ENCODE peak calls at places on chromosomes 1 and 21, in four cellular contexts. I is IMR-90, O is Peyer's patch, P is HCT116. B is an unnamed sample. For H3K27me3, the result is how much of the 10 kb centered on the place peaks cover.

GRCh38 chr1:30877205-30877912 is 31.2 kb downstream of the SDC3 start:
- DNase-seq in O (peak), P (no peak), I (peak), B (no peak)

GRCh38 chr1:192609110-192610079 is 26.6 kb upstream of the RGS13 start:
- DNase-seq in I (no peak), O (peak), P (no peak), B (no peak)

GRCh38 chr1:26788515-26788785 is 700 bp downstream of the PIGV start:
- DNase-seq in P (no peak), I (no peak), O (no peak), B (no peak)

GRCh38 chr1:225597926-225598575 is 54.9 kb downstream of the ENAH start:
- DNase-seq in I (peak), P (no peak), O (no peak), B (no peak)

GRCh38 chr21:46459356-46460112 is 843 bp downstream of the DIP2A start:
- DNase-seq in O (peak), I (peak), P (no peak), B (no peak)

GRCh38 chr1:218887141-218887925 is 286.3 kb upstream of the LYPLAL1 start:
- DNase-seq in I (no peak), P (no peak), O (no peak), B (no peak)

GRCh38 chr1:100440075-100440809 is 87.9 kb downstream of the CDC14A start:
- DNase-seq in I (no peak), P (no peak), O (peak), B (no peak)

GRCh38 chr1:26471498-26472329 is 526 bp upstream of the HMGN2 start:
- DNase-seq in O (peak), P (peak), I (peak), B (peak)

DNA sequence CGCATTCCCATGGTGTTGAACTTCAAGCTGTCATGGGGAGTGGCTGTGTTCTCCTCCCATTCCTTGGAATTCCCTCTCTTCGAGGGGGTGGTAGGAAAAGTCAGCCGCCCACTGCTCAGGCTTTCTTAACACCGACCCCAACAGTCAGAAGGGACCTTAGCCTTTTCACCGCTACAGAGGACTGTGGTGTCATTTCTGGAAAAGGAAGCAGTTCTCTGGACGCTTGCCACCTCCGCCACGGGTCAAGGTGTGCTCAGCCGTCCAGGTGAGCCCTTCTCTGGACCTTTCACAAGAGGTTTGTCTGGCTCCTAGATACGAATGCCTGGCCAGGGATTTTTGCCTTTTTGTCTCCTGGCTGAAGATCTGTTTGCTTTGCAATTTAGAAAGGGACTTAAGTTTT is 31.8 kb downstream of the CLIC6 start:
- DNase-seq in P (no peak), O (no peak), I (no peak), B (no peak)
- TF ChIP-seq CTCF in P (no peak), O (no peak), I (no peak), B (no peak)

DNA sequence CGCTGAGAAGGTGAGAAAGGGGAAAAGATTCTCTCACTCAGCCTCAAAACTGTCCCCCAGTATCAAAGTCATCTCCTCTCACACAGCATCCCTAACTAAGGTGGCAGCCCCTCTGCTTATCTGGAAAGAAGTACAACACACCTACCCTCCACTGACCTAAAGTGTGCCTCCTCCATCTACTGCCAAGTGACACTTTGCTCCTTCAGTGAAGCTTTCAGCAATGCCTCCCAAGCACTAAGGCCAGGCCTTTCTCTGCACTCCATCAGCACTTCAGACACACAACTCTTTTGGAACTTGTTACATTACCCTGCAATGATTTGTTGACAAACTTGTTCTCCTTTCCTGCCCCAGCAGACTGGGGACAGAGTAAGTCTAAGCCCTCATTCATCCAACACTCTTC is 1.4 kb downstream of the SH3BP5L start:
- DNase-seq in P (no peak), I (no peak), O (peak), B (no peak)
- H3K4me3 ChIP-seq in P (peak), I (no peak), O (no peak), B (no peak)

GRCh38 chr1:2451744-2452582 is 24.1 kb upstream of the PLCH2 start:
- DNase-seq in I (peak), P (no peak), O (no peak), B (peak)
- H3K27me3 ChIP-seq in I (under half), P (under half), O (under half), B (under half)

GRCh38 chr1:155251566-155251965 is 3.7 kb downstream of the ENTREP3 start:
- DNase-seq in P (no peak), O (no peak), I (no peak), B (no peak)

GRCh38 chr1:155250246-155250632 is 5.0 kb downstream of the ENTREP3 start:
- DNase-seq in P (no peak), I (no peak), O (no peak), B (no peak)

GRCh38 chr1:155253208-155253607 is 2.1 kb downstream of the ENTREP3 start:
- DNase-seq in P (no peak), O (no peak), I (no peak), B (no peak)

GRCh38 chr1:155247667-155248563 is 7.4 kb downstream of the ENTREP3 start:
- DNase-seq in I (no peak), O (no peak), P (no peak), B (no peak)

GRCh38 chr1:155250633-155251449 is 4.4 kb downstream of the ENTREP3 start:
- DNase-seq in O (peak), I (peak), P (peak), B (peak)
- TF ChIP-seq CTCF in O (peak), I (peak), P (peak), B (peak)

GRCh38 chr1:14676400-14676799 is 77.9 kb downstream of the KAZN start:
- DNase-seq in I (no peak), P (no peak), O (no peak), B (no peak)

GRCh38 chr1:14677291-14677690 is 78.8 kb downstream of the KAZN start:
- DNase-seq in O (no peak), I (no peak), P (no peak), B (no peak)

GRCh38 chr1:14674030-14674429 is 75.5 kb downstream of the KAZN start:
- DNase-seq in O (no peak), P (no peak), I (no peak), B (no peak)

GRCh38 chr1:14668448-14669029 is 70.1 kb downstream of the KAZN start:
- DNase-seq in I (no peak), P (no peak), O (no peak), B (no peak)

DNA sequence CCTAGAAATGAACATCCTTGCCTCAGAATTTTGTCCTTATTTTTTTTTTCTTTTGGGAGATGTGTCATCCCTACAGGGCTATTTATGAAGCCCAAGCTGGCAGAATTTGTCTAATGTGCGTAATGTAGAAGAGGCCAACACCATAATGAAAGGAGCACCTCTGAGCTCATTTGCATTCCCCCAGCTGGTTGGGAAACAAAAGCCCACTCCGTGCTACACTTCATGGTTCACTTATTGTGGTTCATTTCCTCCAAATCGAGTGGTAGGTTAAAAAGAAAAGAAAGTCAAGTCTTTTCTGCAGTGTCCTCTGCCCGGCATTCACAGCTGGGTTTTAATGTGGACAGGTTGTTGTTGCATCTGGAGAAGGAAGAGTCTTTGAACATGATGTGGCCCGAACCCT is 73.5 kb downstream of the KAZN start:
- DNase-seq in I (no peak), O (no peak), P (no peak), B (no peak)
- H3K4me3 ChIP-seq in I (no peak), O (no peak), P (no peak), B (no peak)

GRCh38 chr1:6448749-6449631 is 17.0 kb downstream of the TNFRSF25 start:
- DNase-seq in P (no peak), I (no peak), O (peak), B (no peak)

GRCh38 chr1:6450005-6450450 is 15.9 kb downstream of the TNFRSF25 start:
- DNase-seq in P (no peak), I (no peak), O (no peak), B (no peak)

GRCh38 chr1:6447016-6447817 is 18.8 kb downstream of the TNFRSF25 start:
- DNase-seq in P (no peak), I (no peak), O (no peak), B (no peak)

GRCh38 chr1:6446665-6447015 is 19.3 kb downstream of the TNFRSF25 start:
- DNase-seq in I (no peak), O (no peak), P (no peak), B (no peak)

GRCh38 chr1:6447818-6448748 is 17.9 kb downstream of the TNFRSF25 start:
- DNase-seq in O (peak), I (no peak), P (peak), B (no peak)
- H3K27me3 ChIP-seq in O (under half), I (half or more), P (under half), B (half or more)

DNA sequence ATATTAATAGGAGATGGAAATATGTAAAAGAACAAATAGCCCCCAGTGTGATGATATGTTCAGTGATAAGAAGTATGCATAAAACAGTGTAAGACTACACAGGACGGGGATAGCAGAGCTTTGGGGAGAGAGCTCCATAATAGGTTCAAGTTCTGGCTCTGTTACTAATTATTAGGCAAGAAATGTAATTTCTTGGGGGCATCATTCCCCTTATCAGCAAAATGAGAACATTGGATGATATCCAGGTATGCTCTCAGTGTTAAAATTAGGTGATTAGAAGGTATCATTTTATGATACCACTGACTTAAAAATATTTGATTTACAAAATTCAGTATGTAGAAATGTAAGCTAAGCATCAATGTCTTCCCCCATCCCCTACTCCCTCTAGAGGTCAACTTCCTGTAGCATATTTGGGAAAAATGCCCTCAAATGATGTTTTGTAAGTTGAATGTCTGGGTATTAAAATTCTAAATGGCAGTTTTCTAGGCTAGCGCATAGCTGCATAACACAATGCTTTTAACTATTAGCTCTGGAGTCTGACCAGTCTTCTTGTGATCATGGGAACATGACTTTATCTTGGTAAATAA is 585.7 kb upstream of the CAMK1G start:
- DNase-seq in O (no peak), P (no peak), I (no peak), B (no peak)
- TF ChIP-seq CTCF in O (no peak), P (peak), I (no peak), B (peak)

GRCh38 chr1:16996845-16997244 is 14.9 kb downstream of the ATP13A2 start:
- DNase-seq in P (no peak), I (no peak), O (no peak), B (no peak)
- H3K4me3 ChIP-seq in P (no peak), I (no peak), O (no peak), B (no peak)

DNA sequence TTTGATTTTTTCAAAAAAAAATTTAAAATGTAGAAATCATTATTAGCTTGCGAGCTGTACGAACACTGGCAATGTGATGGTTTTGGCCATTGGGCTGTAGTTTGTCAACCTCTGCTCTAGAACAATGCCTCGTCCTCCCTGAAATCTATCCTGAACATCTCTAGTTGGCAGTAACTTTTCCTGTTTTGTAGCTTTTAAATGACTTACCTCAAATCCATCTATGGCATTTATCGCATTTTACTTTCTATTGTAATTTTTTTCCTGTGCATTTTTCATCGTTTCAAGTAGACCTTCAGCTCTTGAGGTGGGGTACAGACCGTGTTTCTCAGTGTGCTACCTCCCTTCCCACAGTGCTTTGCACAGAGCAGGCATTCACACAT is 30.4 kb upstream of the A3GALT2 start:
- DNase-seq in I (no peak), O (no peak), P (no peak), B (no peak)
- H3K27me3 ChIP-seq in I (under half), O (under half), P (under half), B (under half)

GRCh38 chr1:143691971-143692529 is 279.7 kb downstream of the FAM72C start:
- DNase-seq in O (no peak), I (no peak), P (no peak), B (no peak)

GRCh38 chr1:143699731-143700130 is 272.1 kb downstream of the FAM72C start:
- DNase-seq in P (no peak), O (no peak), I (no peak), B (no peak)

GRCh38 chr1:143699115-143699514 is 272.7 kb downstream of the FAM72C start:
- DNase-seq in O (no peak), I (no peak), P (no peak), B (no peak)

GRCh38 chr1:143694085-143694484 is 277.7 kb downstream of the FAM72C start:
- DNase-seq in P (no peak), O (no peak), I (no peak), B (no peak)

DNA sequence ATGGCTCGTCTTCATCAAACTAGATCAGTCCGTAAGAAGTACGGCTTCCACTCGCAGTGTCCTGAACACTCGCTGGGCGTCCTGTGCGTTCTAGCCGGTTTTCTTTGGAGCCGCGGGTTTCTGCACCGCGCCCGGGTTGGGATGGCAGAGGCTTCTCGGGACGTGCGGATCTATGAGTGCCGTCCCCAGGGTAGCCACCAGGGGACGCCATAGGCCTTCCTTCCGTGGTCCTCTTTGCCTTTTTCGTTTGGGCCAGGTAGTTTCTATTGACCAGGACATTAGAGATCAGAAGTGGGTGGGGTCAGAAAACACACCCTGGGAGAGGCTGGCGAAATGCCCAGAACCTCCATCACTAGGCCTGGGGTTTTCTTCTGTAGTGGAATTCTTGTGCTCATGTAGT is 273.8 kb downstream of the FAM72C start:
- DNase-seq in O (peak), P (peak), I (no peak), B (no peak)
- TF ChIP-seq CTCF in O (no peak), P (peak), I (peak), B (peak)

B was measured in kidney epithelial cell.